ENCODE peak calls at places on chromosomes 5 and 9, in seven cellular contexts. D, R, U, V, B, Z and M are unnamed samples.

GRCh38 chr5:1882337-1883119 is at the start of gene IRX4:
- DNase-seq in B (no peak), V (peak), R (no peak), U (peak), D (no peak), Z (peak), M (peak)

GRCh38 chr5:1818784-1819183 is 17.6 kb downstream of the NDUFS6 start:
- DNase-seq in U (no peak), V (no peak), D (no peak), R (no peak), Z (no peak), B (no peak), M (no peak)

GRCh38 chr9:437066-438015 is 222.7 kb downstream of the DOCK8 start:
- DNase-seq in D (no peak), B (no peak), V (no peak), U (no peak), R (no peak), Z (no peak), M (no peak)

GRCh38 chr9:114386361-114386885 is 1.4 kb downstream of the AKNA start:
- DNase-seq in B (no peak), D (no peak), Z (no peak), R (no peak), U (no peak), V (no peak), M (no peak)

GRCh38 chr9:68457803-68458202 is 82.9 kb downstream of the TMEM252 start:
- DNase-seq in U (no peak), R (no peak), B (no peak), Z (no peak), V (no peak), D (no peak), M (no peak)

GRCh38 chr9:93248373-93248772 is 64.4 kb downstream of the WNK2 start:
- DNase-seq in V (no peak), D (no peak), Z (no peak), B (no peak), R (no peak), U (no peak), M (no peak)

GRCh38 chr5:19903611-19904010 is 84.4 kb downstream of the CDH18 start:
- DNase-seq in V (no peak), R (no peak), D (no peak), U (no peak), Z (no peak), B (no peak), M (no peak)

GRCh38 chr9:114396558-114397218 is 8.9 kb upstream of the AKNA start:
- DNase-seq in Z (no peak), V (no peak), B (peak), R (peak), U (peak), D (no peak), M (no peak)

GRCh38 chr5:35058395-35058794 is 10.6 kb upstream of the AGXT2 start:
- DNase-seq in V (no peak), R (no peak), U (no peak), D (peak), Z (no peak), B (no peak), M (no peak)

GRCh38 chr9:16090907-16091629 is 538.2 kb downstream of the CCDC171 start:
- DNase-seq in R (no peak), B (no peak), Z (no peak), V (no peak), U (no peak), D (no peak), M (no peak)

GRCh38 chr9:99796231-99796630 is 25.5 kb upstream of the NR4A3 start:
- DNase-seq in R (no peak), V (no peak), Z (no peak), D (no peak), B (no peak), U (no peak), M (no peak)

GRCh38 chr5:14145356-14146334 is 2.5 kb downstream of the TRIO start:
- DNase-seq in U (no peak), Z (no peak), R (no peak), V (no peak), B (no peak), D (no peak), M (peak)

GRCh38 chr5:1200495-1201326 is 684 bp upstream of the SLC6A19 start:
- DNase-seq in B (no peak), R (no peak), V (no peak), D (no peak), U (no peak), Z (no peak), M (no peak)

GRCh38 chr5:139942243-139942642 is 100.9 kb downstream of the NRG2 start:
- DNase-seq in R (no peak), D (no peak), Z (no peak), B (no peak), V (no peak), U (no peak), M (no peak)

GRCh38 chr9:105608685-105609598 is 51.0 kb downstream of the FKTN start:
- DNase-seq in B (peak), V (no peak), D (peak), R (peak), U (peak), Z (peak), M (peak)

GRCh38 chr5:10307206-10308148 is at the start of gene CMBL:
- DNase-seq in Z (peak), V (peak), D (no peak), R (peak), U (peak), B (peak), M (peak)

GRCh38 chr5:7926296-7926695 is 57.3 kb downstream of the MTRR start:
- DNase-seq in Z (no peak), U (no peak), B (no peak), R (no peak), V (no peak), D (no peak), M (no peak)

GRCh38 chr9:91191443-91192378 is 170.0 kb downstream of the AUH start:
- DNase-seq in B (no peak), V (peak), Z (no peak), U (no peak), R (no peak), D (no peak), M (no peak)

GRCh38 chr5:1173485-1174070 is 27.8 kb upstream of the SLC6A19 start:
- DNase-seq in V (no peak), Z (no peak), D (no peak), U (no peak), B (no peak), R (no peak), M (no peak)

GRCh38 chr5:168600409-168600808 is 21.2 kb upstream of the PANK3 start:
- DNase-seq in R (no peak), V (peak), Z (peak), U (no peak), B (peak), D (no peak), M (peak)

GRCh38 chr5:71859515-71859914 is 140.4 kb downstream of the CARTPT start:
- DNase-seq in R (no peak), V (no peak), D (no peak), Z (no peak), B (no peak), U (no peak), M (no peak)

GRCh38 chr5:124707516-124707915 is 38.9 kb downstream of the ZNF608 start:
- DNase-seq in R (no peak), Z (no peak), D (no peak), V (no peak), B (no peak), U (no peak), M (no peak)

GRCh38 chr5:109805882-109806281 is 116.2 kb downstream of the MAN2A1 start:
- DNase-seq in U (no peak), Z (no peak), B (no peak), R (peak), V (no peak), D (no peak), M (no peak)

GRCh38 chr5:79728396-79728795 is 38.8 kb downstream of the CMYA5 start:
- DNase-seq in Z (no peak), B (no peak), V (no peak), R (no peak), D (no peak), U (no peak), M (no peak)

GRCh38 chr9:13915591-13916301 is 398.2 kb downstream of the NFIB start:
- DNase-seq in U (no peak), B (no peak), R (no peak), D (no peak), V (no peak), Z (no peak), M (no peak)

GRCh38 chr5:107368593-107368992 is 302.1 kb downstream of the EFNA5 start:
- DNase-seq in V (no peak), R (no peak), Z (no peak), U (no peak), D (no peak), B (no peak), M (no peak)

GRCh38 chr5:98769256-98770157 is 4.0 kb upstream of the RGMB start:
- DNase-seq in B (no peak), U (no peak), D (no peak), R (no peak), Z (peak), V (peak), M (no peak)

GRCh38 chr9:137294684-137295312 is 7.3 kb downstream of the NRARP start:
- DNase-seq in U (no peak), V (no peak), Z (peak), B (no peak), D (no peak), R (no peak), M (peak)

GRCh38 chr5:144205141-144205551 is 34.5 kb downstream of the KCTD16 start:
- DNase-seq in V (peak), B (no peak), D (no peak), Z (peak), R (no peak), U (no peak), M (no peak)

GRCh38 chr5:96537386-96537785 is 104.3 kb upstream of the PCSK1 start:
- DNase-seq in D (no peak), R (no peak), B (no peak), U (no peak), V (no peak), Z (no peak), M (no peak)

GRCh38 chr9:133584559-133585476 is 24.4 kb downstream of the FAM163B start:
- DNase-seq in R (no peak), D (no peak), U (no peak), B (no peak), Z (peak), V (peak), M (no peak)

GRCh38 chr5:127313847-127314473 is 23.4 kb downstream of the MEGF10 start:
- DNase-seq in Z (peak), B (peak), D (no peak), V (peak), R (peak), U (peak), M (no peak)

GRCh38 chr5:137622850-137623249 is 113.0 kb downstream of the KLHL3 start:
- DNase-seq in Z (no peak), V (no peak), B (peak), R (no peak), U (no peak), D (peak), M (peak)

GRCh38 chr9:76680716-76681431 is 83.4 kb upstream of the PCA3 start:
- DNase-seq in R (no peak), Z (no peak), B (no peak), V (no peak), D (no peak), U (no peak), M (no peak)

GRCh38 chr5:125151150-125151932 is 404.9 kb upstream of the ZNF608 start:
- DNase-seq in V (no peak), R (no peak), B (no peak), Z (no peak), U (no peak), D (no peak), M (no peak)

GRCh38 chr5:94028001-94028400 is 286.6 kb upstream of the POU5F2 start:
- DNase-seq in D (no peak), U (no peak), Z (no peak), V (no peak), B (no peak), R (no peak), M (no peak)

GRCh38 chr5:53411388-53411787 is 69.0 kb upstream of the FST start:
- DNase-seq in D (no peak), U (no peak), Z (no peak), R (no peak), V (no peak), B (no peak), M (no peak)

GRCh38 chr5:178551059-178551458 is 39.1 kb downstream of the COL23A1 start:
- DNase-seq in D (no peak), B (peak), R (peak), U (peak), V (no peak), Z (peak), M (peak)

GRCh38 chr5:30112842-30113241 is 1080.6 kb upstream of the CDH6 start:
- DNase-seq in Z (no peak), U (no peak), V (no peak), R (no peak), D (no peak), B (no peak), M (no peak)
- TF ChIP-seq JUND in Z (no peak), U (no peak), V (no peak), R (no peak), D (no peak), B (no peak), M (no peak)

GRCh38 chr5:158660726-158661125 is 439.0 kb downstream of the EBF1 start:
- DNase-seq in V (no peak), Z (no peak), B (no peak), U (no peak), D (no peak), R (no peak), M (no peak)
- TF ChIP-seq JUND in V (no peak), Z (no peak), B (no peak), U (no peak), D (no peak), R (no peak), M (no peak)

GRCh38 chr5:113378960-113379541 is 55.7 kb downstream of the TSSK1B start:
- DNase-seq in R (peak), Z (peak), D (peak), B (peak), V (peak), U (peak), M (peak)
- TF ChIP-seq JUND in R (no peak), Z (no peak), D (no peak), B (no peak), V (no peak), U (no peak), M (no peak)

DNA sequence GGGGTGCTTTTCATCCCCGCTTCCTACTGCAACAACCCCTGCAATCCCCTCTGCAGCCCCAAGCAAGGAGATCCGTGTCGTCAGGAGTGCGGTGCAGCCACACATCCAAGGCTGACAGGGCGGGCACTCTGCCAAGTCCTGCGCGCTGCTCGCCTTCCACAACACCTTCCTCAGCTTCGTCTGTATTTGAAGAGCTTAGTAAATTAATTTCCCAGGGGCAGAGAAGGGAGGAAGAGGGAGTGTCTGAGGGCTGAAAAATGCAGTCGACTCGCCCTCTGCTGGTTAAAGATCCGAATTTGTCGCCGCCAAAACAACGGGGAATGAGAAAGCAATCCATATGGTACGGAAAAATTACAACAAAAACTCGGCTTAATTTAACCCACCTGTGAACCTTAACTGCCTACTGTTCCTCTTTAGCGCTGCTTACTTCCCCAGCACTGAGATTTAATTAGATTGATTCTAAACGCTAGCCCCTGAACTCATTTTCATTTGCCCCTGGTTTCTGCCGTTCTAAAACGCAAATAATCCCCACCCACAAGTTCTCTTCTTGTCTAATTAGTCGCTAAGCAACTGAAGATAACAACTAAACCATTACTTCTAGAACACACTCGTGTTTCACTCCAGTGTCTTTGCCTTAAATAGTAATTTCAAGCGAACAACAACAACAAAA is 10.9 kb upstream of the PCDHB1 start:
- DNase-seq in B (no peak), Z (peak), R (no peak), D (no peak), U (peak), V (peak), M (peak)
- TF ChIP-seq JUND in B (no peak), Z (no peak), R (no peak), D (no peak), U (no peak), V (no peak), M (no peak)

GRCh38 chr5:32933692-32934091 is 222.6 kb downstream of the NPR3 start:
- DNase-seq in U (no peak), V (no peak), B (no peak), Z (no peak), R (no peak), D (no peak), M (no peak)

GRCh38 chr5:32935292-32935691 is 224.2 kb downstream of the NPR3 start:
- DNase-seq in D (no peak), R (no peak), B (no peak), Z (no peak), V (no peak), U (no peak), M (no peak)

GRCh38 chr5:32932231-32932935 is 221.3 kb downstream of the NPR3 start:
- DNase-seq in D (no peak), V (no peak), B (no peak), Z (no peak), U (no peak), R (no peak), M (no peak)

GRCh38 chr5:32936329-32936728 is 225.2 kb downstream of the NPR3 start:
- DNase-seq in V (no peak), Z (no peak), B (no peak), U (no peak), R (no peak), D (no peak), M (no peak)

DNA sequence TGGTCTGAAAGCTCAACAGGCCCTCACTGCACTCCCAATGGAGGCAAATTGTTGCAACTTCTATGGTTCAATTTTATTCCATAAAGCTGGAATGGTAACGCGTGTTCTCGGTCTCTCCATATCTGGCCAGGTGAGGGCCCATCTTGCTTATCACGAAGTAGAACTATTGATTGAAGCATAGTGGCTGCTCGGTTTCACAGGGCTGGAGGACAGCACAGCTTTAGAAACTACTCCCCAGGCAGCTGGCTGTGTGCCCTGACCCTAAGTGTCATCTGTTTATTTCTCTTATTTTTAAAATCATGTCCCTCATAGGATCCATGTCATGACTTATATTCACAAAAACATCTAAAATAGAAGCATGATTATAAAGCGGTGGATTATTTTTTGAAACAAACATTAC is 223.4 kb downstream of the NPR3 start:
- DNase-seq in B (no peak), R (no peak), Z (no peak), D (no peak), V (no peak), U (no peak), M (no peak)
- TF ChIP-seq JUND in B (no peak), R (no peak), Z (no peak), D (no peak), V (no peak), U (no peak), M (no peak)

DNA sequence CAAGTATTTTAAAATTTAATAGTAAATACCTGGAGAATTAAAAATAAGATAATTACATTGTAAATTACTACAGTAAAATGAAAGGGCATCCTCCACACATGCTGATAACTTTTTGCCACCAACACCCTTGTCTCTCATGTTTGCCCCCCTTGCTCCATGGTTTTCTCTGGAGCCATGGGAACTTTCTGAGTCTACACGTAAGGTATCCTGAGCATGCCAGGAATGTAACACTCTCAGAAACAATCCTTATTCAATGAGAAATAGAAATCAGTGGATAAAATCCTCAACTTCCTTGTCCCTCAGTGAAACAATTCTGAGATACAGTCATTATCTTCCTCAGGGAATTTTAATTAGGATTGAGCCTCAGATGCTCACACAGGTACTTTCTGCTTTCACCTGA is 108.9 kb downstream of the IZUMO3 start:
- DNase-seq in D (no peak), V (no peak), U (no peak), R (no peak), B (no peak), Z (no peak), M (no peak)
- TF ChIP-seq JUND in D (no peak), V (peak), U (no peak), R (no peak), B (no peak), Z (no peak), M (no peak)

DNA sequence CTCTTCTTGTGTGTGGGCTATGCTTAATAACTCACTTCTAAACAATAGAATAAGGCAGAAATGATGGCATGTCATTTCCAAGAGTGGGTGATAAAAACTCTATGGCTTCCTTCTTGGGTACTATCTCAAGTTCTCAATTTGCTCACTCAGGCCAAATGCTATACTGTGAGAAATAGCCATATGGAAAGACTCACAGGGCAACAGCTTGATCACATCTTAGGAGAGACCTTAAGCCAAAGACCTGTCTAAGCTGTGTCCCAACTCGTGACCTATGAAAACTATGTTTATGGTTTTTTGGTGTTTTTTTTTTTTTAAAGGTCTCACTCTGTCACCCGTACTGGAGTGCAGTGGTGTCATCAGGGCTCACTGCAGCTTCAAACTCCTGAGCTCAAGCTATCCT is 2.1 kb upstream of the UIMC1 start:
- DNase-seq in U (no peak), V (no peak), Z (no peak), B (no peak), D (no peak), R (no peak), M (no peak)
- TF ChIP-seq JUND in U (no peak), V (no peak), Z (no peak), B (no peak), D (no peak), R (no peak), M (no peak)

DNA sequence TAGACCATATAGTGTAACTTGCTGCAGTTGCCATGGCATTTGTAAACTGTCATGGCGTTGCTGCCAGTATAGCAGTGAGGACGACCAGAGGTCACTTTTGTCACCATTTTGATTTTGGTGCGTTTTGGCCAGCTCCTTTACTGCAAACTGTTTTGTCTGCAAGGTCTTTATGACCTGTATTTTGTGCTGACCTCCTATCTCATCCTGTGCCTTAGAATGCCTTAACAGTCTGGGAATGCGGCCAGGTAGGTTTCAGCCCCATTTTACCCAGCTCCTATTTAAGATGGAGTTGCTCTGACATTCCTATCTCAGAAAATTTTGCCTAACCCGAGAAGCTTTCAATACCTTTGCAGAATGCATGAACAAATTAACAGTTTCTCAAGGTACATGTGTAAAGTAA is 914.4 kb upstream of the ACO1 start:
- DNase-seq in D (no peak), Z (no peak), U (no peak), V (no peak), B (no peak), R (no peak), M (no peak)
- TF ChIP-seq JUND in D (no peak), Z (no peak), U (no peak), V (no peak), B (no peak), R (no peak), M (no peak)